ENCODE peak calls at places on chromosomes 5 and 9, in nine cellular contexts. Y, K, E, G, F, O, P, U and W are unnamed samples.
A peak's percentile ranks its signal among the peaks of the same experiment; 100 is the strongest.

GRCh38 chr5:9105851-9106250 is 440.0 kb downstream of the SEMA5A start:
- DNase-seq in F (no peak), Y (no peak), K (no peak), P (no peak), O (no peak), G (no peak), U (no peak), E (no peak), W (no peak)

GRCh38 chr9:78967557-78968212 is 604.1 kb upstream of the TLE4 start:
- DNase-seq in U (no peak), F (no peak), K (no peak), O (no peak), E (no peak), G (no peak), P (no peak), Y (no peak), W (no peak)

GRCh38 chr9:124764774-124765438 is 6.2 kb downstream of the NR6A1 start:
- DNase-seq in U (no peak), O (no peak), E (no peak), P (peak; percentile 61), F (peak; percentile 39), Y (no peak), K (no peak), G (no peak), W (no peak)

GRCh38 chr5:66724336-66724735 is 128.1 kb downstream of the MAST4 start:
- DNase-seq in P (no peak), U (no peak), F (no peak), Y (no peak), O (no peak), K (no peak), G (no peak), E (no peak), W (no peak)

GRCh38 chr9:134554750-134555655 is 86.6 kb upstream of the COL5A1 start:
- DNase-seq in Y (no peak), U (no peak), E (peak; percentile 95), P (no peak), K (no peak), G (no peak), O (no peak), F (peak; percentile 28), W (no peak)

GRCh38 chr5:43312699-43313034 is 545 bp downstream of the HMGCS1 start:
- DNase-seq in G (no peak), O (no peak), P (no peak), F (no peak), U (no peak), E (no peak), K (no peak), Y (no peak), W (no peak)

GRCh38 chr5:149526855-149527590 is 24.2 kb downstream of the CSNK1A1 start:
- DNase-seq in E (no peak), O (no peak), P (no peak), F (peak; percentile 57), K (no peak), G (no peak), Y (no peak), U (no peak), W (no peak)

GRCh38 chr5:76641514-76642120 is 18.4 kb upstream of the F2RL2 start:
- DNase-seq in K (peak; percentile 38), G (peak; percentile 77), F (peak; percentile 85), P (peak; percentile 49), E (peak; percentile 64), O (no peak), U (peak; percentile 30), Y (peak; percentile 55), W (peak; percentile 23)

GRCh38 chr9:87708989-87709706 is 16.8 kb upstream of the CTSL start:
- DNase-seq in P (no peak), Y (no peak), F (no peak), E (no peak), G (no peak), K (no peak), O (no peak), U (no peak), W (no peak)

GRCh38 chr5:59207416-59207815 is 624.5 kb downstream of the RAB3C start:
- DNase-seq in E (no peak), U (no peak), Y (no peak), K (no peak), F (peak; percentile 46), P (no peak), G (no peak), O (no peak), W (no peak)

GRCh38 chr5:120567921-120568320 is 103.8 kb downstream of the PRR16 start:
- DNase-seq in Y (no peak), K (no peak), U (no peak), G (no peak), F (no peak), O (no peak), P (no peak), E (no peak), W (no peak)

GRCh38 chr9:129968690-129969485 is 74.1 kb downstream of the FNBP1 start:
- DNase-seq in K (no peak), U (no peak), F (peak; percentile 90), E (no peak), G (no peak), P (no peak), Y (peak; percentile 70), O (no peak), W (no peak)

GRCh38 chr9:79526149-79526672 is 45.6 kb upstream of the TLE4 start:
- DNase-seq in E (no peak), U (no peak), F (no peak), G (no peak), K (no peak), P (no peak), Y (no peak), O (no peak), W (no peak)

GRCh38 chr9:126450537-126451205 is 124.0 kb downstream of the MVB12B start:
- DNase-seq in E (no peak), O (no peak), K (no peak), F (no peak), P (no peak), Y (no peak), G (no peak), U (no peak), W (no peak)

GRCh38 chr9:91426123-91426745 is 2.6 kb upstream of the NFIL3 start:
- DNase-seq in E (no peak), F (peak; percentile 66), P (peak; percentile 77), U (no peak), O (no peak), Y (no peak), K (no peak), G (no peak), W (no peak)

GRCh38 chr9:97046228-97046627 is 7.3 kb upstream of the CTSV start:
- DNase-seq in O (peak; percentile 32), Y (no peak), F (no peak), U (no peak), K (no peak), G (peak; percentile 77), P (no peak), E (no peak), W (no peak)

GRCh38 chr9:78644359-78644758 is 347.4 kb downstream of the PSAT1 start:
- DNase-seq in Y (no peak), U (no peak), P (no peak), G (no peak), K (no peak), O (no peak), F (peak; percentile 7), E (no peak), W (no peak)

GRCh38 chr5:11047625-11048024 is 286.6 kb upstream of the DAP start:
- DNase-seq in E (no peak), G (no peak), P (no peak), F (no peak), O (no peak), Y (no peak), K (no peak), U (no peak), W (no peak)

GRCh38 chr5:11047051-11047450 is 286.0 kb upstream of the DAP start:
- DNase-seq in Y (no peak), O (no peak), U (no peak), P (no peak), E (no peak), F (no peak), K (no peak), G (no peak), W (no peak)

GRCh38 chr5:11046160-11046559 is 285.1 kb upstream of the DAP start:
- DNase-seq in U (no peak), Y (no peak), K (no peak), G (no peak), E (peak; percentile 93), O (no peak), P (no peak), F (no peak), W (no peak)

GRCh38 chr5:11050596-11051304 is 289.7 kb upstream of the DAP start:
- DNase-seq in G (no peak), O (no peak), P (no peak), E (no peak), K (no peak), F (no peak), Y (no peak), U (no peak), W (no peak)

GRCh38 chr5:11048760-11049159 is 287.7 kb upstream of the DAP start:
- DNase-seq in F (no peak), Y (no peak), E (peak; percentile 59), K (no peak), U (no peak), P (no peak), O (no peak), G (no peak), W (no peak)
- TF ChIP-seq CTCF in F (no peak), Y (no peak), E (peak; percentile 87), K (no peak), U (no peak), P (no peak), O (no peak), G (no peak), W (no peak)

DNA sequence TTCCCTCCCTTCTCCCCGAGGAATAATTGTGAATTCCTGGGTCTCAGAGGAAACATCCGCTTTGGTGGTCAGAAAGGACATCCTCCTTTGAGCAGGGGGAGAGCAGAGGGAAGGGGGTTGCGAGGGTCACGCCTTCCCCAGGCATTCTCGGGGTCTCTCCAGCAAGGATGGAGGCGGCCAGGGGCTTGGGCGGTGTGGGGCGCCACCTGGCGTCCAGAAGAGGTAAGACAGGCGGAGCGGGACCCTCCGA is 129.1 kb downstream of the KCNIP1 start:
- DNase-seq in F (no peak), P (peak; percentile 87), O (peak; percentile 87), U (peak; percentile 63), E (peak; percentile 65), K (peak; percentile 45), G (peak; percentile 49), Y (no peak), W (peak; percentile 53)
- TF ChIP-seq CTCF in F (peak; percentile 83), P (peak; percentile 88), O (peak; percentile 93), U (peak; percentile 99), E (peak; percentile 89), K (peak; percentile 95), G (peak; percentile 86), Y (peak; percentile 93), W (peak; percentile 77)

DNA sequence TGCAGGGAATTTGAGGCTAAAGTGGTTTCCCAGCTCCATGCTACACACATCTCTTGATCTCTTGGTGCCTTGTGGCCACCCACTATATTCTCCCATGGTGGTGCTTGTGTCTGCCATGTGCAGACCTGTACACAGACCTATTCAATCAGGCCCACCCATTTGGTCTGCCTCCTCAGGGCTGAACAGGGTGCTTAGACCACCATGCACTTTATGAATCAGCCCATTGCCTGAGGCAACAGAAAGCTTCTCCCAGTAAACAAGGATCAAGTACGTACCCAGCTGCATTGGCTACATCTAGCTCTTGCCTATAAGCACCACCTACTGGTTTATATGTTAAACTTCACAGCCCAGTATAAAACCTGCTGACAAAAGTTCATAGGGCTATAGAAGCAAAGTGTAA is 664.3 kb upstream of the EDIL3 start:
- DNase-seq in K (no peak), E (peak; percentile 16), O (no peak), U (no peak), Y (peak; percentile 44), F (peak; percentile 51), G (no peak), P (no peak), W (no peak)
- TF ChIP-seq CTCF in K (no peak), E (peak; percentile 40), O (no peak), U (peak; percentile 50), Y (peak; percentile 66), F (peak; percentile 23), G (no peak), P (no peak), W (peak; percentile 48)

GRCh38 chr9:122991370-122991830 is 42.1 kb upstream of the GPR21 start:
- DNase-seq in Y (peak; percentile 65), P (peak; percentile 44), U (no peak), O (no peak), G (peak; percentile 29), F (peak; percentile 93), E (no peak), K (peak; percentile 5), W (no peak)
- TF ChIP-seq CTCF in Y (peak; percentile 70), P (peak; percentile 19), U (peak; percentile 80), O (peak; percentile 59), G (peak; percentile 74), F (peak; percentile 73), E (peak; percentile 45), K (peak; percentile 82), W (peak; percentile 67)